ENCODE peak calls at places on chromosomes 6 and 20, in nine cellular contexts. One of them, this sample, is unnamed.

GRCh38 chr20:50425076-50425475 is 85.1 kb upstream of the PTPN1 start:
- DNase-seq in lower lobe of right lung: no peak
- DNase-seq in tibial nerve: no peak
- DNase-seq in HAP-1: peak; percentile 48
- DNase-seq in HCT116: peak; percentile 42
- DNase-seq in small intestine: no peak
- DNase-seq in keratinocyte: no peak
- DNase-seq in psoas muscle: peak; percentile 76
- DNase-seq in PC-3: no peak
- DNase-seq in this sample: peak; percentile 42

GRCh38 chr6:56842602-56843475 is 112.1 kb upstream of the BEND6 start:
- DNase-seq in lower lobe of right lung: peak; percentile 60
- DNase-seq in tibial nerve: no peak
- DNase-seq in HAP-1: peak; percentile 71
- DNase-seq in HCT116: no peak
- DNase-seq in small intestine: no peak
- DNase-seq in keratinocyte: no peak
- DNase-seq in psoas muscle: peak; percentile 79
- DNase-seq in PC-3: peak; percentile 60
- DNase-seq in this sample: peak; percentile 69

GRCh38 chr20:25859649-25860530 is 163.2 kb upstream of the ZNF337 start:
- DNase-seq in lower lobe of right lung: peak; percentile 82
- DNase-seq in tibial nerve: no peak
- DNase-seq in HAP-1: peak; percentile 85
- DNase-seq in HCT116: no peak
- DNase-seq in small intestine: peak; percentile 50
- DNase-seq in keratinocyte: no peak
- DNase-seq in psoas muscle: peak; percentile 89
- DNase-seq in PC-3: peak; percentile 37
- DNase-seq in this sample: peak; percentile 87

GRCh38 chr6:151096255-151096612 is 143.5 kb upstream of the AKAP12 start:
- DNase-seq in lower lobe of right lung: no peak
- DNase-seq in tibial nerve: no peak
- DNase-seq in HAP-1: no peak
- DNase-seq in HCT116: no peak
- DNase-seq in small intestine: no peak
- DNase-seq in keratinocyte: no peak
- DNase-seq in psoas muscle: no peak
- DNase-seq in PC-3: no peak
- DNase-seq in this sample: no peak

GRCh38 chr20:43723194-43723593 is 3.6 kb downstream of the GTSF1L start:
- DNase-seq in lower lobe of right lung: no peak
- DNase-seq in tibial nerve: no peak
- DNase-seq in HAP-1: no peak
- DNase-seq in HCT116: no peak
- DNase-seq in small intestine: no peak
- DNase-seq in keratinocyte: no peak
- DNase-seq in psoas muscle: no peak
- DNase-seq in PC-3: no peak
- DNase-seq in this sample: no peak

GRCh38 chr6:41182069-41183034 is 18.6 kb downstream of the TREML2 start:
- DNase-seq in lower lobe of right lung: no peak
- DNase-seq in tibial nerve: no peak
- DNase-seq in HAP-1: peak; percentile 43
- DNase-seq in HCT116: peak; percentile 59
- DNase-seq in small intestine: peak; percentile 70
- DNase-seq in keratinocyte: no peak
- DNase-seq in psoas muscle: no peak
- DNase-seq in PC-3: peak; percentile 62
- DNase-seq in this sample: no peak

GRCh38 chr6:155523821-155524238 is 68.2 kb upstream of the NOX3 start:
- DNase-seq in lower lobe of right lung: no peak
- DNase-seq in tibial nerve: no peak
- DNase-seq in HAP-1: peak; percentile 29
- DNase-seq in HCT116: no peak
- DNase-seq in small intestine: no peak
- DNase-seq in keratinocyte: no peak
- DNase-seq in psoas muscle: no peak
- DNase-seq in PC-3: no peak
- DNase-seq in this sample: no peak

GRCh38 chr20:44750081-44750805 is 4.6 kb downstream of the KCNK15 start:
- DNase-seq in lower lobe of right lung: no peak
- DNase-seq in tibial nerve: no peak
- DNase-seq in HAP-1: peak; percentile 27
- DNase-seq in HCT116: no peak
- DNase-seq in small intestine: no peak
- DNase-seq in keratinocyte: no peak
- DNase-seq in psoas muscle: peak; percentile 58
- DNase-seq in PC-3: no peak
- DNase-seq in this sample: no peak

GRCh38 chr6:81093046-81093445 is 659.4 kb downstream of the TENT5A start:
- DNase-seq in lower lobe of right lung: no peak
- DNase-seq in tibial nerve: no peak
- DNase-seq in HAP-1: no peak
- DNase-seq in HCT116: no peak
- DNase-seq in small intestine: no peak
- DNase-seq in keratinocyte: no peak
- DNase-seq in psoas muscle: no peak
- DNase-seq in PC-3: no peak
- DNase-seq in this sample: no peak

GRCh38 chr6:7621761-7622160 is 31.8 kb downstream of the SNRNP48 start:
- DNase-seq in lower lobe of right lung: no peak
- DNase-seq in tibial nerve: no peak
- DNase-seq in HAP-1: no peak
- DNase-seq in HCT116: no peak
- DNase-seq in small intestine: no peak
- DNase-seq in keratinocyte: no peak
- DNase-seq in psoas muscle: no peak
- DNase-seq in PC-3: no peak
- DNase-seq in this sample: no peak
- H3K4me1 ChIP-seq in lower lobe of right lung: peaks cover 5% of the 10 kb centered on the region
- H3K4me1 ChIP-seq in tibial nerve: no peaks in the 10 kb centered on the region
- H3K4me1 ChIP-seq in HAP-1: peaks cover 11% of the 10 kb centered on the region
- H3K4me1 ChIP-seq in HCT116: peaks cover 2% of the 10 kb centered on the region
- H3K4me1 ChIP-seq in small intestine: no peaks in the 10 kb centered on the region
- H3K4me1 ChIP-seq in keratinocyte: peaks cover 10% of the 10 kb centered on the region
- H3K4me1 ChIP-seq in psoas muscle: no peaks in the 10 kb centered on the region
- H3K4me1 ChIP-seq in PC-3: peaks cover 11% of the 10 kb centered on the region
- H3K4me1 ChIP-seq in this sample: no peaks in the 10 kb centered on the region

DNA sequence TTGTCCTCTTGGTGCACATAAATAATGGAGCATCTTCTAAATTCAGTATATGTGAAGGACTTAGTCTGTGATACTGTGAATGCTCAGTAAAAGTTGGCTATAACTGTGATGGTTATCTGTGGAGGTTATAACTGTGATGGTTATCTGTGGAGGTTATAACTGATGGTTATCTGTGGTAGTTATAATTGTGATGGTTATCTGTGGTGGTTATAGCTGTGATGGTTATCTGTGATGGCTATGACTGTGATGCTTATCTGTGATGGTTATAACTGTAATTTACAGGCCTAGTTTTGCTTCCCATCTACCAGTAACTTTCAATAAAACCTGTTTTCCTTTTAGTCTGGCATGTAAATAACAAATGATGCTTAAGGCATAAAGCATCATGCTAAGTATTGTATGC is 16.5 kb downstream of the PTK7 start:
- DNase-seq in lower lobe of right lung: no peak
- DNase-seq in tibial nerve: no peak
- DNase-seq in HAP-1: no peak
- DNase-seq in HCT116: no peak
- DNase-seq in small intestine: no peak
- DNase-seq in keratinocyte: no peak
- DNase-seq in psoas muscle: no peak
- DNase-seq in PC-3: no peak
- DNase-seq in this sample: no peak
- H3K4me1 ChIP-seq in lower lobe of right lung: peaks cover 80% of the 10 kb centered on the region
- H3K4me1 ChIP-seq in tibial nerve: no peaks in the 10 kb centered on the region
- H3K4me1 ChIP-seq in HAP-1: peaks cover 28% of the 10 kb centered on the region
- H3K4me1 ChIP-seq in HCT116: peaks cover 48% of the 10 kb centered on the region
- H3K4me1 ChIP-seq in small intestine: no peaks in the 10 kb centered on the region
- H3K4me1 ChIP-seq in keratinocyte: peaks cover 80% of the 10 kb centered on the region
- H3K4me1 ChIP-seq in psoas muscle: peaks cover 4% of the 10 kb centered on the region
- H3K4me1 ChIP-seq in PC-3: peaks cover 45% of the 10 kb centered on the region
- H3K4me1 ChIP-seq in this sample: peaks cover 11% of the 10 kb centered on the region

GRCh38 chr20:53048387-53048786 is 76.2 kb downstream of the TSHZ2 start:
- DNase-seq in lower lobe of right lung: no peak
- DNase-seq in tibial nerve: no peak
- DNase-seq in HAP-1: no peak
- DNase-seq in HCT116: no peak
- DNase-seq in small intestine: no peak
- DNase-seq in keratinocyte: no peak
- DNase-seq in psoas muscle: no peak
- DNase-seq in PC-3: no peak
- DNase-seq in this sample: no peak

GRCh38 chr20:53050338-53050737 is 78.2 kb downstream of the TSHZ2 start:
- DNase-seq in lower lobe of right lung: no peak
- DNase-seq in tibial nerve: no peak
- DNase-seq in HAP-1: no peak
- DNase-seq in HCT116: no peak
- DNase-seq in small intestine: no peak
- DNase-seq in keratinocyte: peak; percentile 23
- DNase-seq in psoas muscle: no peak
- DNase-seq in PC-3: no peak
- DNase-seq in this sample: no peak

GRCh38 chr20:53044296-53044695 is 72.1 kb downstream of the TSHZ2 start:
- DNase-seq in lower lobe of right lung: no peak
- DNase-seq in tibial nerve: no peak
- DNase-seq in HAP-1: no peak
- DNase-seq in HCT116: no peak
- DNase-seq in small intestine: no peak
- DNase-seq in keratinocyte: no peak
- DNase-seq in psoas muscle: no peak
- DNase-seq in PC-3: no peak
- DNase-seq in this sample: no peak

GRCh38 chr20:53045941-53046340 is 73.8 kb downstream of the TSHZ2 start:
- DNase-seq in lower lobe of right lung: no peak
- DNase-seq in tibial nerve: no peak
- DNase-seq in HAP-1: no peak
- DNase-seq in HCT116: no peak
- DNase-seq in small intestine: no peak
- DNase-seq in keratinocyte: no peak
- DNase-seq in psoas muscle: no peak
- DNase-seq in PC-3: no peak
- DNase-seq in this sample: no peak

GRCh38 chr20:53047203-53047602 is 75.0 kb downstream of the TSHZ2 start:
- DNase-seq in lower lobe of right lung: no peak
- DNase-seq in tibial nerve: no peak
- DNase-seq in HAP-1: no peak
- DNase-seq in HCT116: no peak
- DNase-seq in small intestine: no peak
- DNase-seq in keratinocyte: no peak
- DNase-seq in psoas muscle: no peak
- DNase-seq in PC-3: no peak
- DNase-seq in this sample: no peak
- H3K4me1 ChIP-seq in lower lobe of right lung: no peaks in the 10 kb centered on the region
- H3K4me1 ChIP-seq in tibial nerve: no peaks in the 10 kb centered on the region
- H3K4me1 ChIP-seq in HAP-1: no peaks in the 10 kb centered on the region
- H3K4me1 ChIP-seq in HCT116: no peaks in the 10 kb centered on the region
- H3K4me1 ChIP-seq in small intestine: no peaks in the 10 kb centered on the region
- H3K4me1 ChIP-seq in keratinocyte: no peaks in the 10 kb centered on the region
- H3K4me1 ChIP-seq in psoas muscle: no peaks in the 10 kb centered on the region
- H3K4me1 ChIP-seq in PC-3: no peaks in the 10 kb centered on the region
- H3K4me1 ChIP-seq in this sample: peaks cover 5% of the 10 kb centered on the region

GRCh38 chr6:17928514-17929430 is 58.7 kb downstream of the KIF13A start:
- DNase-seq in lower lobe of right lung: no peak
- DNase-seq in tibial nerve: no peak
- DNase-seq in HAP-1: no peak
- DNase-seq in HCT116: no peak
- DNase-seq in small intestine: no peak
- DNase-seq in keratinocyte: no peak
- DNase-seq in psoas muscle: no peak
- DNase-seq in PC-3: peak; percentile 17
- DNase-seq in this sample: no peak
- H3K4me1 ChIP-seq in lower lobe of right lung: peaks cover 79% of the 10 kb centered on the region
- H3K4me1 ChIP-seq in tibial nerve: peaks cover 53% of the 10 kb centered on the region
- H3K4me1 ChIP-seq in HAP-1: peaks cover 26% of the 10 kb centered on the region
- H3K4me1 ChIP-seq in HCT116: no peaks in the 10 kb centered on the region
- H3K4me1 ChIP-seq in small intestine: no peaks in the 10 kb centered on the region
- H3K4me1 ChIP-seq in keratinocyte: peaks cover 54% of the 10 kb centered on the region
- H3K4me1 ChIP-seq in psoas muscle: peaks cover 86% of the 10 kb centered on the region
- H3K4me1 ChIP-seq in PC-3: peaks cover 6% of the 10 kb centered on the region
- H3K4me1 ChIP-seq in this sample: peaks cover 88% of the 10 kb centered on the region

DNA sequence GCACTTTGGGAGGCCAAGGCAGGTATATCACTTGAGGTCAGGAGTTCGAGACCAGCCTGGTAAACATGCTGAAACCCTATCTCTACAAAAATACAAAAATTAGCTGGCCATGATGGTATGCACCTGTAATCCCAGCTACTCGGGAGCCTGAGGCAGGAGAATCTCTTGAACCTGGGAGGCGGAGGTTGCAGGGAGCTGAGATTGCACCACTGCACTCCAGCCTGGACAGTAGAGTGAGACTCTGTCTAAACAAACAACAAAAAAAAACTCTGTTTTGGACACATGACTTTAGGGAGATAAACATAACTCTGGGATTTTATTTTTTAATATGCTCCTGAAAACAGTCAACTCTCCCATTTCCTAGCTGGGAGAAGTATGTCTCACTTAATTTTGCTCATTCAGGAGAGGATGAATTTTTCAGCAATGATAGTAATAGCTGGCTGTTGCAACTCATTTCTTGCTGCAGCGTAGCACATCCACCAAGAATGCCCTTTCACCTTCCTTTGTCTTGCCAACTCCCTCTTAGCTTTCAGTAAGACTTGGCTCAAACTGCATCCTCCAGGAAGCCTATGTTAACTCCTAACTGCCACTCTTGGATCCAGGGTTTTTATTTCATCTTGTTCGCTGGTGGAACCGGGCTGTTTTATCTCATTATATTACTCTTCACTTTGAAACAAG is 24.3 kb downstream of the TOP1 start:
- DNase-seq in lower lobe of right lung: no peak
- DNase-seq in tibial nerve: no peak
- DNase-seq in HAP-1: no peak
- DNase-seq in HCT116: no peak
- DNase-seq in small intestine: peak; percentile 56
- DNase-seq in keratinocyte: no peak
- DNase-seq in psoas muscle: no peak
- DNase-seq in PC-3: peak; percentile 46
- DNase-seq in this sample: no peak
- H3K4me1 ChIP-seq in lower lobe of right lung: peaks cover 95% of the 10 kb centered on the region
- H3K4me1 ChIP-seq in tibial nerve: peaks cover 56% of the 10 kb centered on the region
- H3K4me1 ChIP-seq in HAP-1: peaks cover 12% of the 10 kb centered on the region
- H3K4me1 ChIP-seq in HCT116: peaks cover 44% of the 10 kb centered on the region
- H3K4me1 ChIP-seq in small intestine: peaks cover 18% of the 10 kb centered on the region
- H3K4me1 ChIP-seq in keratinocyte: peaks cover 28% of the 10 kb centered on the region
- H3K4me1 ChIP-seq in psoas muscle: peaks cover 84% of the 10 kb centered on the region
- H3K4me1 ChIP-seq in PC-3: peaks cover 21% of the 10 kb centered on the region
- H3K4me1 ChIP-seq in this sample: peaks cover 97% of the 10 kb centered on the region

This sample was measured in tibial artery.